ENCODE peak calls at places on chromosomes 12 and 14, in seven cellular contexts. D is fibroblast of pulmonary artery, R is nephron progenitor cell, S is HFF-Myc, Y is dorsolateral prefrontal cortex, K is choroid plexus epithelial cell, H is neural progenitor cell. V is an unnamed sample.

GRCh38 chr14:67429651-67430205 is 17.8 kb upstream of the PLEK2 start:
- DNase-seq in D (no peak), R (no peak), S (peak; percentile 55), Y (no peak), K (peak; percentile 17), H (no peak), V (no peak)

GRCh38 chr12:54304187-54304810 is 3.5 kb upstream of the NFE2 start:
- DNase-seq in D (peak; percentile 74), R (no peak), S (no peak), Y (peak; percentile 49), K (peak; percentile 71), H (no peak), V (no peak)

GRCh38 chr14:102206901-102207300 is 67.2 kb downstream of the WDR20 start:
- DNase-seq in D (no peak), R (no peak), S (no peak), Y (no peak), K (no peak), H (peak; percentile 30), V (no peak)

GRCh38 chr14:35883677-35884293 is 57.6 kb downstream of the BRMS1L start:
- DNase-seq in D (peak; percentile 44), R (peak; percentile 26), S (no peak), Y (no peak), K (peak; percentile 56), H (peak; percentile 59), V (peak; percentile 18)

GRCh38 chr12:32918890-32919791 is 22.6 kb upstream of the PKP2 start:
- DNase-seq in D (peak; percentile 77), R (peak; percentile 12), S (no peak), Y (no peak), K (peak; percentile 97), H (peak; percentile 48), V (peak; percentile 27)

GRCh38 chr12:95473947-95474817 is at the start of gene METAP2:
- DNase-seq in D (peak; percentile 98), R (peak; percentile 94), S (peak; percentile 85), Y (peak; percentile 97), K (peak; percentile 98), H (peak; percentile 96), V (peak; percentile 95)

GRCh38 chr14:59630281-59630963 is 53.8 kb upstream of the CCDC175 start:
- DNase-seq in D (peak; percentile 6), R (peak; percentile 66), S (no peak), Y (peak; percentile 85), K (peak; percentile 7), H (peak; percentile 82), V (no peak)

GRCh38 chr14:61344437-61345143 is 23.2 kb downstream of the PRKCH start:
- DNase-seq in D (no peak), R (no peak), S (no peak), Y (no peak), K (no peak), H (no peak), V (no peak)

GRCh38 chr12:69151254-69151751 is 88.1 kb upstream of the CPSF6 start:
- DNase-seq in D (no peak), R (no peak), S (no peak), Y (no peak), K (peak; percentile 65), H (no peak), V (no peak)

GRCh38 chr12:42630323-42630722 is 40.8 kb upstream of the PRICKLE1 start:
- DNase-seq in D (no peak), R (no peak), S (no peak), Y (no peak), K (no peak), H (no peak), V (no peak)

GRCh38 chr14:100786131-100786530 is 39.8 kb upstream of the MEG3 start:
- DNase-seq in D (peak; percentile 62), R (no peak), S (no peak), Y (peak; percentile 67), K (no peak), H (no peak), V (no peak)

GRCh38 chr14:35576260-35576659 is 42.3 kb downstream of the INSM2 start:
- DNase-seq in D (peak; percentile 74), R (no peak), S (no peak), Y (no peak), K (peak; percentile 34), H (no peak), V (peak; percentile 6)

GRCh38 chr12:7156259-7157197 is 26.4 kb downstream of the CLSTN3 start:
- DNase-seq in D (no peak), R (no peak), S (no peak), Y (no peak), K (no peak), H (no peak), V (no peak)

DNA sequence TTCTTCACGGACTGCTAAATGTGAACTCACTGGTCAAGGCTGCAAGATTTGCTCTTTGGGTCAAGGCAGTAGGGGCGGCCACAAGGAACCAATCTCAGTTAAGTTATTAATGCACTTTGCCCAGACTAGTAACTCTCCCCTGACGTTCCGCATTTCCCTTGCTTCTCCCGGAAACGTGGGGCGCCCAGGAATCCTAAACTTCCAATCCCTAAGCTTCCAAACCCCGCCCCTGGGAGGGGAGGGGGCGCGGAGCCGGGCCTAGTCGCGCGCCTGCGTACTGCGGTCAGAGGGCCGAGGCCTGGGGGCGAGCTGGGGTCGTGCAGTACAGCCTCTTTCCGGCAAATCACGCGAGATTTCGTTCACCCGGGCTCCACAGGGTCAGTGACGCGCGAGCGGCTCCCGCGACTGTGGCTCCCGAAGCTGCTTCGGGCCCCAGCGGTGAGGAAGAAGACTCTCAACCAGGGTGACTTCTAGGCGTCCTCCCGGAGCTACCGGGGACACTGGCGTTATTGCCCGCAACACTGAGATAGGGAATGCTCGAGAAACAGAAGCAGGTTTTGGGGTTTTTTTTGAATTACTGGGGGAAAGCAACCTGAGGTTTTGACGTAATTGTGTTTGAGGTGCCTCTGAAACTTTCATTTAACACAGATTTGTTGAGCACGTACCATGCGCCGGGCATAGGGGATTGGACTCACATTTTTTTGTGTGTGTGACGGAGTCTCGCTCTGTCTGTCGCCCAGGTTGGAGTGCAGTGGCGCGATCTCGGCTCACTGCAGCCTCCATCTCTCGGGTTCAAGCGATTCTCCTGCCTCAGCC is at the start of gene PTGR2:
- DNase-seq in D (peak; percentile 98), R (peak; percentile 99), S (peak; percentile 91), Y (peak; percentile 95), K (peak; percentile 97), H (peak; percentile 99), V (peak; percentile 96)
- TF ChIP-seq CTCF in D (no peak), R (no peak), S (peak; percentile 2), Y (peak; percentile 11), K (peak; percentile 19), H (peak; percentile 6), V (peak; percentile 12)

GRCh38 chr12:53191885-53192530 is 11.3 kb upstream of the CSAD start:
- DNase-seq in D (no peak), R (no peak), S (no peak), Y (no peak), K (no peak), H (no peak), V (no peak)
- TF ChIP-seq CTCF in D (no peak), R (no peak), S (no peak), Y (no peak), K (no peak), H (no peak), V (no peak)

DNA sequence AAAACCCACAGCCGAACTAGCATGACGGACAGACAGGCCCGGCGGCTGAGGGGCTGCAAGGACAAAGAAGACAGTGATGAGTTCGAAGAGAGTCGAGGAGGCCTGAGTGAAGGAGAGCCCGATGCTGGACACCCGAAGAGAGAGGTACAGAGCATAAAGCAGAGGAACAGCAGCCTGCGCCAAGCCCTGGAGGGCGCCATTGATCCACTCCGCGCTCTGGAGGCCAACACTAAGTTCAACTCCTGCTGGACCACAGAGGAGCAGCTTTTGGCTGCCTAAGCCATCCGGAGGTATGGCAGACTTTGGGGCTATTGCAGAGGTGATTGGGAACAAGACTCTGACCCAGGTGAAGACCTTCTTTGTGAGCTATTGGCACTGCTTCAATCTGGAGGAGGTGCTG is 7.8 kb upstream of the PLXNC1 start:
- DNase-seq in D (peak; percentile 38), R (peak; percentile 40), S (no peak), Y (no peak), K (peak; percentile 42), H (peak; percentile 49), V (peak; percentile 10)
- TF ChIP-seq CTCF in D (peak; percentile 31), R (peak; percentile 41), S (peak; percentile 48), Y (no peak), K (peak; percentile 65), H (peak; percentile 56), V (peak; percentile 44)

GRCh38 chr14:95141684-95142083 is 15.6 kb downstream of the DICER1 start:
- DNase-seq in D (no peak), R (no peak), S (no peak), Y (no peak), K (no peak), H (no peak), V (no peak)
- TF ChIP-seq CTCF in D (no peak), R (no peak), S (no peak), Y (no peak), K (no peak), H (no peak), V (no peak)

GRCh38 chr14:23114669-23115491 is 4.2 kb downstream of the CEBPE start:
- DNase-seq in D (peak; percentile 94), R (no peak), S (peak; percentile 66), Y (no peak), K (peak; percentile 93), H (no peak), V (peak; percentile 99)
- TF ChIP-seq CTCF in D (no peak), R (no peak), S (no peak), Y (no peak), K (no peak), H (no peak), V (peak; percentile 3)

GRCh38 chr12:79886917-79887519 is 47.9 kb downstream of the PPP1R12A start:
- DNase-seq in D (peak; percentile 78), R (no peak), S (peak; percentile 46), Y (no peak), K (peak; percentile 80), H (peak; percentile 42), V (peak; percentile 66)
- TF ChIP-seq CTCF in D (peak; percentile 75), R (peak; percentile 43), S (peak; percentile 52), Y (peak; percentile 37), K (peak; percentile 70), H (peak; percentile 74), V (peak; percentile 57)